ENCODE peak calls at places on chromosomes 4 and X, in four cellular contexts. A, S, M and G are unnamed samples.

GRCh38 chr4:55733874-55734437 is 85.6 kb upstream of the EXOC1L start:
- DNase-seq in A (peak), M (no peak), S (no peak), G (no peak)

GRCh38 chrX:25548806-25549205 is 533.0 kb upstream of the ARX start:
- DNase-seq in A (no peak), S (no peak), M (no peak), G (no peak)

GRCh38 chr4:110049951-110050925 is 137.6 kb downstream of the EGF start:
- DNase-seq in A (peak), S (no peak), M (peak), G (peak)

GRCh38 chrX:123833387-123833786 is 26.5 kb upstream of the XIAP start:
- DNase-seq in A (peak), M (peak), S (no peak), G (peak)

GRCh38 chr4:148075438-148075837 is 343.6 kb downstream of the ARHGAP10 start:
- DNase-seq in M (no peak), A (no peak), S (no peak), G (no peak)

GRCh38 chrX:7133036-7133412 is 14.5 kb upstream of the STS start:
- DNase-seq in S (no peak), M (no peak), A (no peak), G (no peak)

GRCh38 chr4:87853108-87853507 is 20.3 kb downstream of the MEPE start:
- DNase-seq in S (no peak), A (peak), M (no peak), G (no peak)

GRCh38 chr4:28075557-28075956 is 1214.9 kb downstream of the STIM2 start:
- DNase-seq in M (no peak), A (no peak), S (no peak), G (no peak)

GRCh38 chrX:131845201-131845600 is 177.9 kb upstream of the STK26 start:
- DNase-seq in M (no peak), S (no peak), A (no peak), G (no peak)

GRCh38 chrX:45445745-45446412 is 245.2 kb upstream of the DIPK2B start:
- DNase-seq in A (peak), S (no peak), M (no peak), G (no peak)

GRCh38 chr4:157700898-157701694 is 471.7 kb downstream of the GASK1B start:
- DNase-seq in M (no peak), S (no peak), A (no peak), G (no peak)

GRCh38 chr4:153816542-153816941 is 27.7 kb upstream of the SFRP2 start:
- DNase-seq in S (no peak), M (no peak), A (no peak), G (no peak)

GRCh38 chr4:7361256-7361655 is 73.5 kb downstream of the PSAPL1 start:
- DNase-seq in A (no peak), S (no peak), M (no peak), G (no peak)

GRCh38 chr4:22679518-22679897 is 13.2 kb upstream of the GBA3 start:
- DNase-seq in M (no peak), S (no peak), A (no peak), G (no peak)

GRCh38 chr4:168540865-168541607 is 44.2 kb downstream of the PALLD start:
- DNase-seq in A (peak), M (no peak), S (no peak), G (no peak)

GRCh38 chr4:74166135-74166534 is 8.2 kb downstream of the MTHFD2L start:
- DNase-seq in M (no peak), S (no peak), A (no peak), G (no peak)

GRCh38 chr4:71261633-71262121 is 77.1 kb upstream of the SLC4A4 start:
- DNase-seq in A (no peak), S (no peak), M (no peak), G (no peak)

GRCh38 chrX:117002981-117003380 is 540.2 kb upstream of the CT83 start:
- DNase-seq in S (no peak), M (no peak), A (no peak), G (no peak)

GRCh38 chr4:115228851-115229250 is 115.4 kb upstream of the NDST4 start:
- DNase-seq in M (no peak), S (no peak), A (no peak), G (no peak)

GRCh38 chrX:40058719-40059118 is 39.0 kb downstream of the BCOR start:
- DNase-seq in M (no peak), A (no peak), S (no peak), G (no peak)

GRCh38 chrX:130834149-130834548 is 68.9 kb downstream of the ENOX2 start:
- DNase-seq in A (no peak), M (no peak), S (no peak), G (peak)

GRCh38 chr4:132240094-132240493 is 909.0 kb upstream of the PCDH10 start:
- DNase-seq in A (no peak), M (no peak), S (no peak), G (no peak)

GRCh38 chrX:5265324-5265723 is 963.3 kb downstream of the NLGN4X start:
- DNase-seq in S (no peak), M (no peak), A (no peak), G (no peak)

GRCh38 chrX:119655125-119655524 is 37.8 kb downstream of the SEPTIN6 start:
- DNase-seq in M (no peak), S (no peak), A (no peak), G (no peak)

GRCh38 chr4:98780111-98780549 is 121.7 kb upstream of the TSPAN5 start:
- DNase-seq in S (no peak), M (no peak), A (no peak), G (no peak)

GRCh38 chrX:16771483-16772398 is 14.5 kb upstream of the TXLNG start:
- DNase-seq in A (peak), S (no peak), M (peak), G (peak)

GRCh38 chr4:55568905-55569504 is 22.3 kb upstream of the CLOCK start:
- DNase-seq in M (no peak), S (no peak), A (no peak), G (no peak)

GRCh38 chr4:138275946-138276621 is 33.9 kb upstream of the SLC7A11 start:
- DNase-seq in S (no peak), M (no peak), A (no peak), G (no peak)

GRCh38 chr4:32219306-32220075 is 1499.3 kb downstream of the PCDH7 start:
- DNase-seq in A (no peak), S (no peak), M (no peak), G (no peak)

GRCh38 chrX:19795289-19795688 is 92.1 kb downstream of the SH3KBP1 start:
- DNase-seq in M (no peak), A (no peak), S (no peak), G (no peak)

GRCh38 chrX:72061091-72061490 is 70.6 kb downstream of the RTL5 start:
- DNase-seq in S (no peak), A (no peak), M (no peak), G (no peak)

GRCh38 chr4:100386270-100386669 is 131.6 kb downstream of the EMCN start:
- DNase-seq in A (no peak), M (no peak), S (no peak), G (no peak)

GRCh38 chr4:161936625-161937133 is 227.1 kb downstream of the FSTL5 start:
- DNase-seq in S (no peak), A (peak), M (no peak), G (no peak)

GRCh38 chr4:47289805-47290204 is 173.7 kb downstream of the COMMD8 start:
- DNase-seq in S (no peak), M (no peak), A (no peak), G (no peak)

GRCh38 chrX:117538441-117539418 is 577.9 kb downstream of the KLHL13 start:
- DNase-seq in M (no peak), S (no peak), A (no peak), G (no peak)

GRCh38 chrX:350148-350533 is 31.5 kb upstream of the GTPBP6 start:
- DNase-seq in A (no peak), M (no peak), S (no peak), G (no peak)

GRCh38 chrX:109774706-109775105 is 41.6 kb upstream of the ACSL4 start:
- DNase-seq in M (no peak), A (no peak), S (no peak), G (no peak)

GRCh38 chrX:138777230-138777629 is 65.7 kb upstream of the FGF13 start:
- DNase-seq in M (no peak), A (no peak), S (no peak), G (no peak)

GRCh38 chr4:1948892-1949436 is 59.8 kb downstream of the NELFA start:
- DNase-seq in S (no peak), A (no peak), M (no peak), G (no peak)
- TF ChIP-seq CTCF in S (no peak), A (no peak), M (no peak), G (no peak)

GRCh38 chr4:33961751-33962150 is 2282.6 kb downstream of the ARAP2 start:
- DNase-seq in A (no peak), S (no peak), M (no peak), G (no peak)

GRCh38 chr4:33966808-33967207 is 2277.5 kb downstream of the ARAP2 start:
- DNase-seq in M (no peak), S (no peak), A (no peak), G (no peak)
- TF ChIP-seq CTCF in M (peak), S (no peak), A (no peak), G (peak)

DNA sequence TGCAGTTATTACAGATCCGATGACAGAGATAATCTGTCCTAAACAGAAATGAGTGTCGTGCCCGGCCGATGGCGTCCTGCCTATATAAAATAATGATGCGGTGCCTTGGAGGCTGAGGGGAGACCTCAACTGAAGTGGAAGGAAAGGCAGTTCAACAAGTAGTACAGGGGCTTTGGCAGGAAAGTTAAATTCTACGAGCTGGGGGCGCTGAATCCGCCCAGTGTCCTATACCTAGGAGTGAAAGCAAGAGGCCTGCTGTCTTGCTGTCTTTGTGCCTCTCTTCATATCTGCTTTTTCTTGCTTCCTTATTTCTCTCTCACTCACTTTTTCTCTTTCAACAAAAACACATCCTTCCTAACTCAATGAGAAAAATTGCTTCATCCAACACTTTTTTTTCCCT is 82.2 kb upstream of the PRPS2 start:
- DNase-seq in S (no peak), M (peak), A (no peak), G (no peak)
- TF ChIP-seq CTCF in S (no peak), M (peak), A (no peak), G (no peak)

DNA sequence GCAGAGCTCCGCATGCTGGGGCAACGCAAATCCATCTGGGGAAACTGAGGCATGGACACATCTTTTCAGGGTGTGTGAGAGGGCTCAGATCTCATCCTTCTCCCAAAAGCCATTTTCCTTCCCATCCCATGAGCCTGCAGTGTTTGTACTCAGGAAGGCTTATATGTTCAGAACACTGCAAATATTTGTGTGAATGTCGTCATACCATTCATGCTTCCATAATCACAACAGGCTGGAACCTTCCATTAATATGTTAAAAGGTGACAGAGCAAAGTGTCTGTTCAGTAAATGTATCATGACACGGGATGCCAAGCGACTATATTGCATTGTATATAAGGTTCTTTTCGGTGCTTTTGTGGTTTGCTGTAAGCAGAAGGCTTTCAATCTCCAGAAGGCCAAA is 8.5 kb downstream of the TRIML1 start:
- DNase-seq in M (no peak), S (no peak), A (no peak), G (no peak)
- TF ChIP-seq CTCF in M (no peak), S (no peak), A (no peak), G (no peak)